ENCODE peak calls at places on chromosomes 1 and 21, in five cellular contexts. M, R, S, J and C are unnamed samples.

GRCh38 chr1:52423771-52424170 is 19.4 kb downstream of the PRPF38A start:
- DNase-seq in M (no peak), R (no peak), S (no peak), J (no peak), C (no peak)

GRCh38 chr1:228323401-228323800 is 83.2 kb downstream of the TRIM11 start:
- DNase-seq in M (no peak), R (no peak), S (peak), J (no peak), C (no peak)

GRCh38 chr1:84774674-84775548 is 84.7 kb upstream of the SSX2IP start:
- DNase-seq in M (no peak), R (peak), S (peak), J (no peak), C (no peak)

GRCh38 chr1:56330400-56331026 is 248.8 kb downstream of the PLPP3 start:
- DNase-seq in M (no peak), R (no peak), S (no peak), J (no peak), C (no peak)

GRCh38 chr21:44428281-44428942 is 26.9 kb upstream of the LRRC3 start:
- DNase-seq in M (peak), R (no peak), S (peak), J (peak), C (peak)

GRCh38 chr1:161298116-161298515 is 11.7 kb downstream of the MPZ start:
- DNase-seq in M (no peak), R (no peak), S (no peak), J (no peak), C (no peak)

GRCh38 chr1:165793951-165794350 is 25.3 kb upstream of the TMCO1 start:
- DNase-seq in M (no peak), R (no peak), S (no peak), J (no peak), C (no peak)

GRCh38 chr1:115364044-115364775 is 26.2 kb upstream of the NGF start:
- DNase-seq in M (no peak), R (no peak), S (no peak), J (no peak), C (no peak)

GRCh38 chr1:8096105-8097011 is 70.2 kb upstream of the ERRFI1 start:
- DNase-seq in M (no peak), R (peak), S (no peak), J (no peak), C (no peak)

GRCh38 chr1:21927531-21928237 is 9.4 kb downstream of the HSPG2 start:
- DNase-seq in M (no peak), R (no peak), S (no peak), J (no peak), C (no peak)

GRCh38 chr1:107407011-107407410 is 266.2 kb downstream of the NTNG1 start:
- DNase-seq in M (no peak), R (no peak), S (no peak), J (no peak), C (no peak)

GRCh38 chr1:226098870-226099832 is 36.6 kb downstream of the H3-3A start:
- DNase-seq in M (no peak), R (no peak), S (no peak), J (no peak), C (peak)

GRCh38 chr1:202198360-202198711 is 4.7 kb downstream of the LGR6 start:
- DNase-seq in M (no peak), R (no peak), S (no peak), J (no peak), C (no peak)

GRCh38 chr1:169326644-169327316 is 40.8 kb downstream of the NME7 start:
- DNase-seq in M (no peak), R (no peak), S (no peak), J (no peak), C (no peak)

GRCh38 chr1:238466459-238466858 is 575.7 kb upstream of the ZP4 start:
- DNase-seq in M (no peak), R (no peak), S (no peak), J (no peak), C (no peak)

GRCh38 chr1:200415693-200416593 is 6.1 kb upstream of the ZNF281 start:
- DNase-seq in M (no peak), R (no peak), S (no peak), J (no peak), C (no peak)

GRCh38 chr1:209626633-209627348 is 25.4 kb downstream of the LAMB3 start:
- DNase-seq in M (no peak), R (no peak), S (no peak), J (no peak), C (no peak)

GRCh38 chr1:43879414-43879813 is 54.2 kb upstream of the ARTN start:
- DNase-seq in M (no peak), R (no peak), S (no peak), J (no peak), C (no peak)

GRCh38 chr1:239831577-239832355 is 259.9 kb upstream of the FMN2 start:
- DNase-seq in M (no peak), R (no peak), S (no peak), J (no peak), C (no peak)

GRCh38 chr1:108208724-108209404 is 8.7 kb upstream of the SLC25A24 start:
- DNase-seq in M (no peak), R (no peak), S (no peak), J (no peak), C (no peak)

GRCh38 chr1:227947678-227948492 is at the start of gene WNT9A:
- DNase-seq in M (peak), R (peak), S (peak), J (peak), C (peak)

GRCh38 chr1:40849801-40850592 is 12.2 kb downstream of the CITED4 start:
- DNase-seq in M (peak), R (peak), S (peak), J (peak), C (no peak)

GRCh38 chr1:59803458-59804038 is 11.2 kb upstream of the HOOK1 start:
- DNase-seq in M (no peak), R (no peak), S (no peak), J (no peak), C (no peak)

GRCh38 chr1:156914440-156914856 is 6.0 kb upstream of the LRRC71 start:
- DNase-seq in M (no peak), R (peak), S (no peak), J (no peak), C (no peak)

GRCh38 chr1:10074059-10074854 is 41.5 kb downstream of the UBE4B start:
- DNase-seq in M (no peak), R (no peak), S (peak), J (no peak), C (no peak)

GRCh38 chr1:109201123-109201703 is 12.5 kb upstream of the SARS1 start:
- DNase-seq in M (peak), R (no peak), S (no peak), J (peak), C (no peak)

GRCh38 chr1:27517305-27517704 is 27.3 kb upstream of the WASF2 start:
- DNase-seq in M (no peak), R (no peak), S (no peak), J (no peak), C (no peak)

GRCh38 chr1:55217226-55217996 is 2.2 kb upstream of the USP24 start:
- DNase-seq in M (no peak), R (peak), S (no peak), J (no peak), C (no peak)

GRCh38 chr21:38643404-38644023 is 145.2 kb upstream of the ERG start:
- DNase-seq in M (no peak), R (no peak), S (no peak), J (no peak), C (no peak)